ENCODE peak calls at places on chromosomes 13 and 19, in six cellular contexts. One of them, this sample, is unnamed.

GRCh38 chr13:30338952-30339351 is 31.6 kb upstream of the KATNAL1 start:
- DNase-seq in stimulated activated CD8-positive, alpha-beta memory T cell treated with anti-CD3 and anti-CD28 coated beads, Interleukin-4, amount 100 ng/mL, for 1 hour: no peak
- DNase-seq in CD8-positive, alpha-beta memory T cell: no peak
- DNase-seq in IMR-90: no peak
- DNase-seq in T-helper 2 cell: no peak
- DNase-seq in GM03348: no peak
- DNase-seq in this sample: no peak

GRCh38 chr13:109657395-109657794 is 129.0 kb downstream of the IRS2 start:
- DNase-seq in stimulated activated CD8-positive, alpha-beta memory T cell treated with anti-CD3 and anti-CD28 coated beads, Interleukin-4, amount 100 ng/mL, for 1 hour: no peak
- DNase-seq in CD8-positive, alpha-beta memory T cell: no peak
- DNase-seq in IMR-90: no peak
- DNase-seq in T-helper 2 cell: no peak
- DNase-seq in GM03348: no peak
- DNase-seq in this sample: no peak

GRCh38 chr19:35155441-35155840 is 906 bp downstream of the FXYD5 start:
- DNase-seq in stimulated activated CD8-positive, alpha-beta memory T cell treated with anti-CD3 and anti-CD28 coated beads, Interleukin-4, amount 100 ng/mL, for 1 hour: no peak
- DNase-seq in CD8-positive, alpha-beta memory T cell: no peak
- DNase-seq in IMR-90: no peak
- DNase-seq in T-helper 2 cell: no peak
- DNase-seq in GM03348: no peak
- DNase-seq in this sample: no peak

GRCh38 chr19:47152632-47153031 is 22.0 kb downstream of the SAE1 start:
- DNase-seq in stimulated activated CD8-positive, alpha-beta memory T cell treated with anti-CD3 and anti-CD28 coated beads, Interleukin-4, amount 100 ng/mL, for 1 hour: no peak
- DNase-seq in CD8-positive, alpha-beta memory T cell: no peak
- DNase-seq in IMR-90: peak
- DNase-seq in T-helper 2 cell: no peak
- DNase-seq in GM03348: no peak
- DNase-seq in this sample: no peak

GRCh38 chr19:3073159-3073563 is 10.9 kb upstream of the TLE5 start:
- DNase-seq in stimulated activated CD8-positive, alpha-beta memory T cell treated with anti-CD3 and anti-CD28 coated beads, Interleukin-4, amount 100 ng/mL, for 1 hour: no peak
- DNase-seq in CD8-positive, alpha-beta memory T cell: no peak
- DNase-seq in IMR-90: peak
- DNase-seq in T-helper 2 cell: no peak
- DNase-seq in GM03348: peak
- DNase-seq in this sample: peak

GRCh38 chr19:1509589-1510441 is 3.0 kb downstream of the ADAMTSL5 start:
- DNase-seq in stimulated activated CD8-positive, alpha-beta memory T cell treated with anti-CD3 and anti-CD28 coated beads, Interleukin-4, amount 100 ng/mL, for 1 hour: no peak
- DNase-seq in CD8-positive, alpha-beta memory T cell: no peak
- DNase-seq in IMR-90: no peak
- DNase-seq in T-helper 2 cell: no peak
- DNase-seq in GM03348: no peak
- DNase-seq in this sample: no peak

GRCh38 chr19:50949792-50950320 is 3.0 kb downstream of the KLK5 start:
- DNase-seq in stimulated activated CD8-positive, alpha-beta memory T cell treated with anti-CD3 and anti-CD28 coated beads, Interleukin-4, amount 100 ng/mL, for 1 hour: no peak
- DNase-seq in CD8-positive, alpha-beta memory T cell: no peak
- DNase-seq in IMR-90: no peak
- DNase-seq in T-helper 2 cell: no peak
- DNase-seq in GM03348: no peak
- DNase-seq in this sample: no peak

GRCh38 chr19:16366433-16367268 is 42.0 kb downstream of the KLF2 start:
- DNase-seq in stimulated activated CD8-positive, alpha-beta memory T cell treated with anti-CD3 and anti-CD28 coated beads, Interleukin-4, amount 100 ng/mL, for 1 hour: no peak
- DNase-seq in CD8-positive, alpha-beta memory T cell: peak
- DNase-seq in IMR-90: no peak
- DNase-seq in T-helper 2 cell: peak
- DNase-seq in GM03348: no peak
- DNase-seq in this sample: no peak

GRCh38 chr13:70812481-70812880 is 704.2 kb upstream of the KLHL1 start:
- DNase-seq in stimulated activated CD8-positive, alpha-beta memory T cell treated with anti-CD3 and anti-CD28 coated beads, Interleukin-4, amount 100 ng/mL, for 1 hour: no peak
- DNase-seq in CD8-positive, alpha-beta memory T cell: no peak
- DNase-seq in IMR-90: peak
- DNase-seq in T-helper 2 cell: no peak
- DNase-seq in GM03348: no peak
- DNase-seq in this sample: no peak

GRCh38 chr19:48443262-48443661 is 2.5 kb upstream of the GRWD1 start:
- DNase-seq in stimulated activated CD8-positive, alpha-beta memory T cell treated with anti-CD3 and anti-CD28 coated beads, Interleukin-4, amount 100 ng/mL, for 1 hour: no peak
- DNase-seq in CD8-positive, alpha-beta memory T cell: no peak
- DNase-seq in IMR-90: no peak
- DNase-seq in T-helper 2 cell: no peak
- DNase-seq in GM03348: peak
- DNase-seq in this sample: no peak

GRCh38 chr19:33477781-33478180 is 43.8 kb downstream of the PEPD start:
- DNase-seq in stimulated activated CD8-positive, alpha-beta memory T cell treated with anti-CD3 and anti-CD28 coated beads, Interleukin-4, amount 100 ng/mL, for 1 hour: no peak
- DNase-seq in CD8-positive, alpha-beta memory T cell: no peak
- DNase-seq in IMR-90: peak
- DNase-seq in T-helper 2 cell: no peak
- DNase-seq in GM03348: no peak
- DNase-seq in this sample: no peak

GRCh38 chr19:46776927-46777911 is 11.2 kb downstream of the SLC1A5 start:
- DNase-seq in stimulated activated CD8-positive, alpha-beta memory T cell treated with anti-CD3 and anti-CD28 coated beads, Interleukin-4, amount 100 ng/mL, for 1 hour: no peak
- DNase-seq in CD8-positive, alpha-beta memory T cell: no peak
- DNase-seq in IMR-90: no peak
- DNase-seq in T-helper 2 cell: no peak
- DNase-seq in GM03348: peak
- DNase-seq in this sample: no peak

GRCh38 chr13:106416645-106417044 is 118.8 kb downstream of the EFNB2 start:
- DNase-seq in stimulated activated CD8-positive, alpha-beta memory T cell treated with anti-CD3 and anti-CD28 coated beads, Interleukin-4, amount 100 ng/mL, for 1 hour: no peak
- DNase-seq in CD8-positive, alpha-beta memory T cell: no peak
- DNase-seq in IMR-90: no peak
- DNase-seq in T-helper 2 cell: no peak
- DNase-seq in GM03348: no peak
- DNase-seq in this sample: no peak

GRCh38 chr19:17020823-17021222 is 5.8 kb downstream of the CPAMD8 start:
- DNase-seq in stimulated activated CD8-positive, alpha-beta memory T cell treated with anti-CD3 and anti-CD28 coated beads, Interleukin-4, amount 100 ng/mL, for 1 hour: no peak
- DNase-seq in CD8-positive, alpha-beta memory T cell: no peak
- DNase-seq in IMR-90: no peak
- DNase-seq in T-helper 2 cell: no peak
- DNase-seq in GM03348: no peak
- DNase-seq in this sample: no peak

GRCh38 chr13:76473552-76474134 is 412.6 kb downstream of the KCTD12 start:
- DNase-seq in stimulated activated CD8-positive, alpha-beta memory T cell treated with anti-CD3 and anti-CD28 coated beads, Interleukin-4, amount 100 ng/mL, for 1 hour: peak
- DNase-seq in CD8-positive, alpha-beta memory T cell: peak
- DNase-seq in IMR-90: peak
- DNase-seq in T-helper 2 cell: peak
- DNase-seq in GM03348: peak
- DNase-seq in this sample: peak

GRCh38 chr19:41437944-41438574 is 1.7 kb downstream of the DMAC2 start:
- DNase-seq in stimulated activated CD8-positive, alpha-beta memory T cell treated with anti-CD3 and anti-CD28 coated beads, Interleukin-4, amount 100 ng/mL, for 1 hour: no peak
- DNase-seq in CD8-positive, alpha-beta memory T cell: no peak
- DNase-seq in IMR-90: no peak
- DNase-seq in T-helper 2 cell: no peak
- DNase-seq in GM03348: no peak
- DNase-seq in this sample: no peak